ENCODE peak calls at places on chromosomes 2 and 18, in ten cellular contexts. One of them, this sample, is unnamed.

GRCh38 chr18:14093526-14093925 is 38.7 kb downstream of the ZNF519 start:
- DNase-seq in right lobe of liver: no peak
- DNase-seq in NCI-H1417: peak; percentile 37
- DNase-seq in left cardiac atrium: no peak
- DNase-seq in AML-193: no peak
- DNase-seq in stimulated activated CD4-positive, alpha-beta T cell treated with anti-CD3 and anti-CD28 coated beads, Interleukin-15, amount 100 ng/mL, for 24 hours: no peak
- DNase-seq in GM13977: no peak
- DNase-seq in adrenal gland: no peak
- DNase-seq in D341Med: no peak
- DNase-seq in caudate nucleus: no peak
- DNase-seq in this sample: no peak

GRCh38 chr2:104862061-104862941 is 8.4 kb downstream of the POU3F3 start:
- DNase-seq in D341Med: no peak
- DNase-seq in right lobe of liver: no peak
- DNase-seq in stimulated activated CD4-positive, alpha-beta T cell treated with anti-CD3 and anti-CD28 coated beads, Interleukin-15, amount 100 ng/mL, for 24 hours: no peak
- DNase-seq in AML-193: no peak
- DNase-seq in adrenal gland: no peak
- DNase-seq in GM13977: peak; percentile 37
- DNase-seq in NCI-H1417: no peak
- DNase-seq in left cardiac atrium: no peak
- DNase-seq in caudate nucleus: peak; percentile 87
- DNase-seq in this sample: no peak

GRCh38 chr2:222358876-222359275 is 60.1 kb upstream of the PAX3 start:
- DNase-seq in D341Med: no peak
- DNase-seq in left cardiac atrium: peak; percentile 18
- DNase-seq in right lobe of liver: no peak
- DNase-seq in caudate nucleus: no peak
- DNase-seq in AML-193: peak; percentile 94
- DNase-seq in NCI-H1417: no peak
- DNase-seq in adrenal gland: peak; percentile 44
- DNase-seq in stimulated activated CD4-positive, alpha-beta T cell treated with anti-CD3 and anti-CD28 coated beads, Interleukin-15, amount 100 ng/mL, for 24 hours: no peak
- DNase-seq in GM13977: no peak
- DNase-seq in this sample: peak; percentile 56

GRCh38 chr18:48924621-48925601 is 25.9 kb downstream of the SMAD7 start:
- DNase-seq in right lobe of liver: no peak
- DNase-seq in GM13977: no peak
- DNase-seq in caudate nucleus: no peak
- DNase-seq in stimulated activated CD4-positive, alpha-beta T cell treated with anti-CD3 and anti-CD28 coated beads, Interleukin-15, amount 100 ng/mL, for 24 hours: peak; percentile 25
- DNase-seq in AML-193: no peak
- DNase-seq in NCI-H1417: peak; percentile 26
- DNase-seq in left cardiac atrium: peak; percentile 42
- DNase-seq in adrenal gland: no peak
- DNase-seq in D341Med: no peak
- DNase-seq in this sample: no peak

GRCh38 chr2:238663586-238663985 is 184.3 kb upstream of the TWIST2 start:
- DNase-seq in stimulated activated CD4-positive, alpha-beta T cell treated with anti-CD3 and anti-CD28 coated beads, Interleukin-15, amount 100 ng/mL, for 24 hours: no peak
- DNase-seq in left cardiac atrium: no peak
- DNase-seq in adrenal gland: no peak
- DNase-seq in right lobe of liver: no peak
- DNase-seq in D341Med: no peak
- DNase-seq in NCI-H1417: no peak
- DNase-seq in GM13977: no peak
- DNase-seq in AML-193: no peak
- DNase-seq in caudate nucleus: no peak
- DNase-seq in this sample: no peak

GRCh38 chr2:141711627-141712026 is 419.2 kb downstream of the LRP1B start:
- DNase-seq in D341Med: no peak
- DNase-seq in AML-193: no peak
- DNase-seq in caudate nucleus: no peak
- DNase-seq in stimulated activated CD4-positive, alpha-beta T cell treated with anti-CD3 and anti-CD28 coated beads, Interleukin-15, amount 100 ng/mL, for 24 hours: no peak
- DNase-seq in right lobe of liver: no peak
- DNase-seq in NCI-H1417: no peak
- DNase-seq in left cardiac atrium: no peak
- DNase-seq in GM13977: no peak
- DNase-seq in adrenal gland: no peak
- DNase-seq in this sample: no peak

GRCh38 chr2:42504364-42505230 is 10.8 kb upstream of the KCNG3 start:
- DNase-seq in D341Med: no peak
- DNase-seq in GM13977: no peak
- DNase-seq in left cardiac atrium: no peak
- DNase-seq in right lobe of liver: no peak
- DNase-seq in AML-193: no peak
- DNase-seq in NCI-H1417: no peak
- DNase-seq in adrenal gland: no peak
- DNase-seq in stimulated activated CD4-positive, alpha-beta T cell treated with anti-CD3 and anti-CD28 coated beads, Interleukin-15, amount 100 ng/mL, for 24 hours: no peak
- DNase-seq in caudate nucleus: no peak
- DNase-seq in this sample: no peak

GRCh38 chr18:3579701-3580100 is 129.7 kb downstream of the TGIF1 start:
- DNase-seq in stimulated activated CD4-positive, alpha-beta T cell treated with anti-CD3 and anti-CD28 coated beads, Interleukin-15, amount 100 ng/mL, for 24 hours: no peak
- DNase-seq in left cardiac atrium: no peak
- DNase-seq in AML-193: no peak
- DNase-seq in caudate nucleus: no peak
- DNase-seq in NCI-H1417: no peak
- DNase-seq in D341Med: no peak
- DNase-seq in right lobe of liver: no peak
- DNase-seq in adrenal gland: no peak
- DNase-seq in GM13977: no peak
- DNase-seq in this sample: no peak

GRCh38 chr2:48232351-48232750 is 297.6 kb upstream of the STON1 start:
- DNase-seq in caudate nucleus: no peak
- DNase-seq in stimulated activated CD4-positive, alpha-beta T cell treated with anti-CD3 and anti-CD28 coated beads, Interleukin-15, amount 100 ng/mL, for 24 hours: no peak
- DNase-seq in right lobe of liver: no peak
- DNase-seq in D341Med: no peak
- DNase-seq in NCI-H1417: no peak
- DNase-seq in AML-193: no peak
- DNase-seq in adrenal gland: no peak
- DNase-seq in left cardiac atrium: no peak
- DNase-seq in GM13977: no peak
- DNase-seq in this sample: no peak

GRCh38 chr2:99793022-99793421 is 303.2 kb upstream of the REV1 start:
- DNase-seq in stimulated activated CD4-positive, alpha-beta T cell treated with anti-CD3 and anti-CD28 coated beads, Interleukin-15, amount 100 ng/mL, for 24 hours: no peak
- DNase-seq in adrenal gland: no peak
- DNase-seq in left cardiac atrium: no peak
- DNase-seq in AML-193: no peak
- DNase-seq in GM13977: no peak
- DNase-seq in D341Med: no peak
- DNase-seq in caudate nucleus: no peak
- DNase-seq in right lobe of liver: no peak
- DNase-seq in NCI-H1417: no peak
- DNase-seq in this sample: no peak

GRCh38 chr2:20143263-20143662 is 81.7 kb downstream of the SDC1 start:
- DNase-seq in adrenal gland: no peak
- DNase-seq in caudate nucleus: no peak
- DNase-seq in right lobe of liver: no peak
- DNase-seq in left cardiac atrium: no peak
- DNase-seq in NCI-H1417: no peak
- DNase-seq in AML-193: no peak
- DNase-seq in GM13977: no peak
- DNase-seq in D341Med: no peak
- DNase-seq in stimulated activated CD4-positive, alpha-beta T cell treated with anti-CD3 and anti-CD28 coated beads, Interleukin-15, amount 100 ng/mL, for 24 hours: no peak
- DNase-seq in this sample: no peak

GRCh38 chr2:204030337-204030736 is 93.8 kb downstream of the ICOS start:
- DNase-seq in right lobe of liver: no peak
- DNase-seq in stimulated activated CD4-positive, alpha-beta T cell treated with anti-CD3 and anti-CD28 coated beads, Interleukin-15, amount 100 ng/mL, for 24 hours: no peak
- DNase-seq in caudate nucleus: no peak
- DNase-seq in left cardiac atrium: no peak
- DNase-seq in D341Med: no peak
- DNase-seq in AML-193: no peak
- DNase-seq in adrenal gland: no peak
- DNase-seq in GM13977: no peak
- DNase-seq in NCI-H1417: no peak
- DNase-seq in this sample: no peak

GRCh38 chr2:227864161-227864756 is 7.2 kb upstream of the DAW1 start:
- DNase-seq in GM13977: no peak
- DNase-seq in AML-193: no peak
- DNase-seq in caudate nucleus: no peak
- DNase-seq in left cardiac atrium: no peak
- DNase-seq in D341Med: no peak
- DNase-seq in NCI-H1417: no peak
- DNase-seq in right lobe of liver: no peak
- DNase-seq in stimulated activated CD4-positive, alpha-beta T cell treated with anti-CD3 and anti-CD28 coated beads, Interleukin-15, amount 100 ng/mL, for 24 hours: no peak
- DNase-seq in adrenal gland: no peak
- DNase-seq in this sample: no peak

GRCh38 chr2:101821059-101821805 is 123.7 kb downstream of the MAP4K4 start:
- DNase-seq in left cardiac atrium: no peak
- DNase-seq in GM13977: no peak
- DNase-seq in AML-193: no peak
- DNase-seq in stimulated activated CD4-positive, alpha-beta T cell treated with anti-CD3 and anti-CD28 coated beads, Interleukin-15, amount 100 ng/mL, for 24 hours: no peak
- DNase-seq in right lobe of liver: no peak
- DNase-seq in NCI-H1417: no peak
- DNase-seq in D341Med: no peak
- DNase-seq in caudate nucleus: no peak
- DNase-seq in adrenal gland: no peak
- DNase-seq in this sample: no peak

GRCh38 chr2:231361701-231362588 is 33.6 kb upstream of the B3GNT7 start:
- DNase-seq in AML-193: peak; percentile 61
- DNase-seq in left cardiac atrium: no peak
- DNase-seq in stimulated activated CD4-positive, alpha-beta T cell treated with anti-CD3 and anti-CD28 coated beads, Interleukin-15, amount 100 ng/mL, for 24 hours: no peak
- DNase-seq in NCI-H1417: no peak
- DNase-seq in right lobe of liver: no peak
- DNase-seq in D341Med: no peak
- DNase-seq in adrenal gland: no peak
- DNase-seq in caudate nucleus: no peak
- DNase-seq in GM13977: peak; percentile 91
- DNase-seq in this sample: peak; percentile 89

GRCh38 chr2:168211664-168212163 is 35.7 kb downstream of the STK39 start:
- DNase-seq in D341Med: no peak
- DNase-seq in NCI-H1417: no peak
- DNase-seq in caudate nucleus: no peak
- DNase-seq in left cardiac atrium: no peak
- DNase-seq in stimulated activated CD4-positive, alpha-beta T cell treated with anti-CD3 and anti-CD28 coated beads, Interleukin-15, amount 100 ng/mL, for 24 hours: peak; percentile 70
- DNase-seq in AML-193: no peak
- DNase-seq in adrenal gland: no peak
- DNase-seq in right lobe of liver: no peak
- DNase-seq in GM13977: no peak
- DNase-seq in this sample: no peak

GRCh38 chr18:62523631-62524442 is 1.0 kb downstream of the ZCCHC2 start:
- DNase-seq in adrenal gland: peak; percentile 67
- DNase-seq in NCI-H1417: peak; percentile 84
- DNase-seq in AML-193: no peak
- DNase-seq in right lobe of liver: peak; percentile 67
- DNase-seq in GM13977: peak; percentile 57
- DNase-seq in D341Med: peak; percentile 75
- DNase-seq in caudate nucleus: peak; percentile 56
- DNase-seq in stimulated activated CD4-positive, alpha-beta T cell treated with anti-CD3 and anti-CD28 coated beads, Interleukin-15, amount 100 ng/mL, for 24 hours: peak; percentile 62
- DNase-seq in left cardiac atrium: peak; percentile 66
- DNase-seq in this sample: peak; percentile 58

GRCh38 chr2:79128406-79128805 is 8.1 kb downstream of the REG1A start:
- DNase-seq in NCI-H1417: no peak
- DNase-seq in stimulated activated CD4-positive, alpha-beta T cell treated with anti-CD3 and anti-CD28 coated beads, Interleukin-15, amount 100 ng/mL, for 24 hours: no peak
- DNase-seq in D341Med: no peak
- DNase-seq in GM13977: no peak
- DNase-seq in caudate nucleus: no peak
- DNase-seq in AML-193: no peak
- DNase-seq in right lobe of liver: no peak
- DNase-seq in left cardiac atrium: no peak
- DNase-seq in adrenal gland: no peak
- DNase-seq in this sample: no peak

GRCh38 chr2:68195096-68195495 is 37.4 kb downstream of the PNO1 start:
- DNase-seq in NCI-H1417: no peak
- DNase-seq in adrenal gland: no peak
- DNase-seq in GM13977: no peak
- DNase-seq in D341Med: no peak
- DNase-seq in right lobe of liver: no peak
- DNase-seq in caudate nucleus: no peak
- DNase-seq in AML-193: no peak
- DNase-seq in stimulated activated CD4-positive, alpha-beta T cell treated with anti-CD3 and anti-CD28 coated beads, Interleukin-15, amount 100 ng/mL, for 24 hours: no peak
- DNase-seq in left cardiac atrium: no peak
- DNase-seq in this sample: no peak

GRCh38 chr2:83587309-83587708 is 871.8 kb downstream of the SUCLG1 start:
- DNase-seq in left cardiac atrium: no peak
- DNase-seq in caudate nucleus: no peak
- DNase-seq in NCI-H1417: no peak
- DNase-seq in stimulated activated CD4-positive, alpha-beta T cell treated with anti-CD3 and anti-CD28 coated beads, Interleukin-15, amount 100 ng/mL, for 24 hours: no peak
- DNase-seq in D341Med: peak; percentile 34
- DNase-seq in right lobe of liver: no peak
- DNase-seq in adrenal gland: no peak
- DNase-seq in GM13977: no peak
- DNase-seq in AML-193: no peak
- DNase-seq in this sample: no peak

GRCh38 chr2:168748461-168748860 is 54.0 kb upstream of the NOSTRIN start:
- DNase-seq in left cardiac atrium: no peak
- DNase-seq in stimulated activated CD4-positive, alpha-beta T cell treated with anti-CD3 and anti-CD28 coated beads, Interleukin-15, amount 100 ng/mL, for 24 hours: no peak
- DNase-seq in caudate nucleus: no peak
- DNase-seq in NCI-H1417: no peak
- DNase-seq in GM13977: no peak
- DNase-seq in AML-193: no peak
- DNase-seq in right lobe of liver: no peak
- DNase-seq in adrenal gland: no peak
- DNase-seq in D341Med: no peak
- DNase-seq in this sample: no peak

GRCh38 chr2:125553768-125554167 is 1102.2 kb upstream of the GYPC start:
- DNase-seq in right lobe of liver: no peak
- DNase-seq in stimulated activated CD4-positive, alpha-beta T cell treated with anti-CD3 and anti-CD28 coated beads, Interleukin-15, amount 100 ng/mL, for 24 hours: no peak
- DNase-seq in AML-193: no peak
- DNase-seq in adrenal gland: no peak
- DNase-seq in D341Med: peak; percentile 37
- DNase-seq in left cardiac atrium: no peak
- DNase-seq in caudate nucleus: no peak
- DNase-seq in GM13977: no peak
- DNase-seq in NCI-H1417: no peak
- DNase-seq in this sample: no peak

GRCh38 chr2:233556756-233557736 is 9.5 kb downstream of the USP40 start:
- DNase-seq in NCI-H1417: no peak
- DNase-seq in stimulated activated CD4-positive, alpha-beta T cell treated with anti-CD3 and anti-CD28 coated beads, Interleukin-15, amount 100 ng/mL, for 24 hours: no peak
- DNase-seq in caudate nucleus: no peak
- DNase-seq in D341Med: no peak
- DNase-seq in GM13977: no peak
- DNase-seq in right lobe of liver: no peak
- DNase-seq in AML-193: peak; percentile 36
- DNase-seq in left cardiac atrium: no peak
- DNase-seq in adrenal gland: no peak
- DNase-seq in this sample: peak; percentile 82

GRCh38 chr2:9618410-9618809 is 12.4 kb downstream of the YWHAQ start:
- DNase-seq in AML-193: no peak
- DNase-seq in right lobe of liver: no peak
- DNase-seq in GM13977: no peak
- DNase-seq in NCI-H1417: no peak
- DNase-seq in caudate nucleus: no peak
- DNase-seq in left cardiac atrium: no peak
- DNase-seq in stimulated activated CD4-positive, alpha-beta T cell treated with anti-CD3 and anti-CD28 coated beads, Interleukin-15, amount 100 ng/mL, for 24 hours: no peak
- DNase-seq in D341Med: no peak
- DNase-seq in adrenal gland: no peak
- DNase-seq in this sample: no peak

GRCh38 chr2:128315829-128316776 is 2.6 kb downstream of the HS6ST1 start:
- DNase-seq in stimulated activated CD4-positive, alpha-beta T cell treated with anti-CD3 and anti-CD28 coated beads, Interleukin-15, amount 100 ng/mL, for 24 hours: peak; percentile 19
- DNase-seq in right lobe of liver: peak; percentile 46
- DNase-seq in caudate nucleus: no peak
- DNase-seq in adrenal gland: peak; percentile 54
- DNase-seq in left cardiac atrium: peak; percentile 22
- DNase-seq in NCI-H1417: no peak
- DNase-seq in D341Med: peak; percentile 18
- DNase-seq in AML-193: peak; percentile 4
- DNase-seq in GM13977: no peak
- DNase-seq in this sample: no peak

GRCh38 chr2:197575987-197576386 is 60.1 kb downstream of the MOB4 start:
- DNase-seq in D341Med: no peak
- DNase-seq in caudate nucleus: no peak
- DNase-seq in NCI-H1417: no peak
- DNase-seq in right lobe of liver: no peak
- DNase-seq in AML-193: no peak
- DNase-seq in GM13977: no peak
- DNase-seq in left cardiac atrium: peak; percentile 49
- DNase-seq in stimulated activated CD4-positive, alpha-beta T cell treated with anti-CD3 and anti-CD28 coated beads, Interleukin-15, amount 100 ng/mL, for 24 hours: no peak
- DNase-seq in adrenal gland: no peak
- DNase-seq in this sample: no peak

GRCh38 chr2:233096006-233096405 is 35.9 kb downstream of the INPP5D start:
- DNase-seq in D341Med: no peak
- DNase-seq in caudate nucleus: no peak
- DNase-seq in NCI-H1417: no peak
- DNase-seq in right lobe of liver: no peak
- DNase-seq in adrenal gland: no peak
- DNase-seq in stimulated activated CD4-positive, alpha-beta T cell treated with anti-CD3 and anti-CD28 coated beads, Interleukin-15, amount 100 ng/mL, for 24 hours: no peak
- DNase-seq in left cardiac atrium: no peak
- DNase-seq in AML-193: no peak
- DNase-seq in GM13977: no peak
- DNase-seq in this sample: no peak

GRCh38 chr2:202848813-202849212 is 22.8 kb downstream of the ICA1L start:
- DNase-seq in NCI-H1417: no peak
- DNase-seq in AML-193: peak; percentile 13
- DNase-seq in GM13977: no peak
- DNase-seq in right lobe of liver: no peak
- DNase-seq in caudate nucleus: no peak
- DNase-seq in stimulated activated CD4-positive, alpha-beta T cell treated with anti-CD3 and anti-CD28 coated beads, Interleukin-15, amount 100 ng/mL, for 24 hours: no peak
- DNase-seq in adrenal gland: peak; percentile 27
- DNase-seq in left cardiac atrium: peak; percentile 31
- DNase-seq in D341Med: no peak
- DNase-seq in this sample: peak; percentile 76